ENCODE peak calls at places on chromosomes 1 and 21, in four cellular contexts. B is T-helper 17 cell, Q is GM12864, D is AG04450. I is an unnamed sample.

GRCh38 chr1:2427976-2428375 is 15.6 kb upstream of the PEX10 start:
- DNase-seq in B (no peak), D (no peak), Q (no peak), I (no peak)

GRCh38 chr21:18191139-18191538 is 53.5 kb upstream of the CHODL start:
- DNase-seq in B (no peak), D (no peak), Q (no peak), I (no peak)

GRCh38 chr1:59666106-59666505 is 148.6 kb upstream of the HOOK1 start:
- DNase-seq in D (no peak), Q (no peak), B (no peak), I (no peak)

GRCh38 chr1:115429242-115429641 is 91.2 kb upstream of the NGF start:
- DNase-seq in Q (no peak), D (no peak), B (no peak), I (no peak)

GRCh38 chr21:36691539-36692124 is 7.3 kb upstream of the SIM2 start:
- DNase-seq in Q (no peak), B (no peak), D (no peak), I (no peak)

GRCh38 chr1:162561616-162562451 is at the start of gene UAP1:
- DNase-seq in Q (no peak), B (no peak), D (no peak), I (no peak)

GRCh38 chr1:235067396-235068154 is 61.1 kb downstream of the TOMM20 start:
- DNase-seq in Q (no peak), D (peak), B (no peak), I (peak)

GRCh38 chr1:32208891-32209309 is at the start of gene DCDC2B:
- DNase-seq in D (no peak), Q (no peak), B (no peak), I (no peak)

GRCh38 chr1:87327362-87328120 is 1.1 kb upstream of the LMO4 start:
- DNase-seq in Q (no peak), D (no peak), B (no peak), I (no peak)

GRCh38 chr1:51217101-51217500 is 19.0 kb upstream of the RNF11 start:
- DNase-seq in Q (no peak), D (no peak), B (no peak), I (no peak)